ENCODE peak calls at places on chromosomes 13 and 19, in seven cellular contexts. B is cardiac fibroblast; J is naive thymus-derived CD4-positive, alpha-beta T cell; T is PC-9; N is HL-60; K is dorsolateral prefrontal cortex; M is H7. V is an unnamed sample.

GRCh38 chr19:30908262-30908771 is 440.9 kb downstream of the TSHZ3 start:
- DNase-seq in T (no peak), M (no peak), K (no peak), B (no peak), N (no peak), J (no peak), V (no peak)

GRCh38 chr13:107289540-107289939 is 721.6 kb upstream of the ARGLU1 start:
- DNase-seq in K (no peak), B (no peak), M (no peak), T (no peak), N (no peak), J (no peak), V (no peak)

GRCh38 chr19:16389848-16390247 is 65.2 kb downstream of the KLF2 start:
- DNase-seq in M (no peak), B (no peak), T (no peak), J (no peak), N (no peak), K (no peak), V (no peak)

GRCh38 chr13:110546933-110547332 is 14.6 kb downstream of the RAB20 start:
- DNase-seq in K (no peak), N (no peak), J (no peak), M (no peak), T (peak), B (peak), V (no peak)

GRCh38 chr19:53868091-53868891 is 608 bp downstream of the MYADM start:
- DNase-seq in T (peak), K (no peak), J (peak), B (peak), N (no peak), M (peak), V (no peak)

GRCh38 chr19:35403116-35403760 is 32.4 kb downstream of the GPR42 start:
- DNase-seq in T (no peak), B (no peak), N (no peak), K (no peak), J (no peak), M (no peak), V (peak)

GRCh38 chr19:11387154-11388034 is 3.3 kb upstream of the EPOR start:
- DNase-seq in J (no peak), M (no peak), N (no peak), K (no peak), B (no peak), T (no peak), V (no peak)

GRCh38 chr13:99392126-99392805 is 85.1 kb upstream of the GPR183 start:
- DNase-seq in T (no peak), M (no peak), K (no peak), J (no peak), B (no peak), N (no peak), V (no peak)

GRCh38 chr13:36919206-36919832 is 719 bp downstream of the SMAD9 start:
- DNase-seq in T (peak), K (no peak), M (peak), B (peak), N (no peak), J (no peak), V (no peak)

GRCh38 chr13:75870397-75870801 is 234.3 kb downstream of the LMO7 start:
- DNase-seq in M (peak), N (no peak), J (peak), K (no peak), B (peak), T (peak), V (no peak)

GRCh38 chr13:98110749-98111148 is 32.1 kb upstream of the FARP1 start:
- DNase-seq in M (no peak), J (no peak), T (no peak), B (no peak), K (no peak), N (no peak), V (no peak)

GRCh38 chr13:25177636-25178035 is 5.5 kb upstream of the AMER2 start:
- DNase-seq in K (no peak), N (no peak), T (no peak), J (no peak), B (no peak), M (no peak), V (no peak)

GRCh38 chr13:36822786-36823185 is 3.8 kb downstream of the RFXAP start:
- DNase-seq in N (no peak), T (no peak), J (no peak), K (no peak), B (no peak), M (no peak), V (no peak)

GRCh38 chr19:51820821-51821446 is 26.0 kb downstream of the FPR3 start:
- DNase-seq in K (no peak), J (no peak), M (no peak), T (no peak), N (no peak), B (no peak), V (no peak)

GRCh38 chr19:12606796-12607195 is 3.8 kb downstream of the ZNF490 start:
- DNase-seq in J (no peak), M (no peak), T (no peak), N (no peak), K (no peak), B (no peak), V (no peak)

GRCh38 chr19:53161123-53161522 is 2.3 kb upstream of the ZNF347 start:
- DNase-seq in B (no peak), M (no peak), T (no peak), N (no peak), K (no peak), J (no peak), V (no peak)

GRCh38 chr13:54486421-54487166 is 1458.0 kb downstream of the OLFM4 start:
- DNase-seq in B (no peak), M (no peak), T (peak), J (no peak), N (no peak), K (no peak), V (no peak)

GRCh38 chr13:104206450-104207044 is 1140.3 kb upstream of the SLC10A2 start:
- DNase-seq in J (no peak), N (no peak), B (no peak), K (no peak), T (no peak), M (no peak), V (no peak)

GRCh38 chr19:49422407-49423277 is 599 bp downstream of the PTH2 start:
- DNase-seq in K (no peak), B (peak), T (no peak), M (peak), N (no peak), J (no peak), V (no peak)

GRCh38 chr19:32287811-32288227 is 57.6 kb upstream of the ZNF507 start:
- DNase-seq in K (peak), M (peak), B (peak), N (peak), J (no peak), T (peak), V (peak)

GRCh38 chr19:33529094-33529676 is 7.6 kb upstream of the PEPD start:
- DNase-seq in N (no peak), K (no peak), J (no peak), B (no peak), T (no peak), M (no peak), V (no peak)

GRCh38 chr19:52741951-52742485 is 7.2 kb upstream of the ZNF611 start:
- DNase-seq in B (no peak), M (no peak), N (no peak), J (no peak), T (no peak), K (no peak), V (no peak)

GRCh38 chr19:40415799-40416198 is 2.6 kb upstream of the PRX start:
- DNase-seq in N (no peak), M (no peak), B (no peak), T (no peak), K (no peak), J (no peak), V (no peak)

GRCh38 chr13:38350114-38350617 is 515 bp downstream of the UFM1 start:
- DNase-seq in M (peak), T (peak), J (no peak), N (no peak), B (peak), K (no peak), V (peak)

GRCh38 chr19:49553451-49554271 is 25.9 kb downstream of the RCN3 start:
- DNase-seq in B (peak), K (no peak), M (no peak), T (no peak), J (no peak), N (no peak), V (no peak)

GRCh38 chr13:112689498-112690241 is at the start of gene ATP11A:
- DNase-seq in B (peak), T (peak), N (peak), K (peak), J (peak), M (peak), V (peak)

GRCh38 chr13:112687836-112688559 is 1.8 kb upstream of the ATP11A start:
- DNase-seq in B (no peak), K (no peak), J (no peak), M (no peak), N (no peak), T (no peak), V (no peak)

GRCh38 chr13:112690242-112690943 is 555 bp downstream of the ATP11A start:
- DNase-seq in K (no peak), T (peak), N (no peak), M (peak), J (peak), B (peak), V (no peak)

GRCh38 chr13:112686987-112687386 is 2.9 kb upstream of the ATP11A start:
- DNase-seq in N (no peak), J (no peak), T (no peak), M (no peak), K (no peak), B (no peak), V (no peak)

GRCh38 chr13:112688560-112689497 is 1.0 kb upstream of the ATP11A start:
- DNase-seq in K (no peak), N (peak), J (peak), T (no peak), B (peak), M (no peak), V (no peak)
- H3K4me3 ChIP-seq in K (peak), N (peak), J (peak), T (peak), B (peak), M (peak), V (peak)

GRCh38 chr13:33017410-33017929 is 1.2 kb downstream of the KL start:
- DNase-seq in B (peak), T (peak), J (no peak), N (peak), M (peak), K (no peak), V (peak)

GRCh38 chr13:33016414-33017409 is at the start of gene KL:
- DNase-seq in B (no peak), M (peak), K (no peak), N (no peak), T (peak), J (no peak), V (no peak)

GRCh38 chr13:33015275-33015674 is 948 bp upstream of the KL start:
- DNase-seq in B (no peak), J (no peak), K (no peak), N (no peak), T (no peak), M (peak), V (no peak)

GRCh38 chr13:33015791-33016323 is 366 bp upstream of the KL start:
- DNase-seq in B (no peak), K (no peak), J (no peak), M (peak), N (no peak), T (peak), V (no peak)

DNA sequence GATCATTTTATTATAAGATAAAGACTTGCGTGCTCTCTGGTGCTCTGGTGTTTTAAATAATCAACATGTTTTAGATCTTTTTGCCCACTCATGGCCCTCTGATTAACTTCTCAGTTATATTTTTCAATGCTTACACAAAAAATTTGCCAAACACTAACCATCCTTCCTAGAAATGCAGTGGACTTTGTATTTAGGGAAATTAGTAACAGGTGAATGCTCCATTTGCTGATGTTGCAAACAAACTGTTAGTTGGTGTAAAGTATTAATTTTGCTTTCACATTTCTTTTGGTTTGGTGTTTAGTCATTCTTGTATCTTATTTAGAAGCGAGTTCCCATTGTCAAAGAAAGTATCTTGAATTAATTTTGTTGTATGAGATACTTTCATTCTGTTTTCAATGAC is 2.7 kb downstream of the KL start:
- DNase-seq in B (no peak), M (no peak), J (no peak), N (no peak), T (no peak), K (no peak), V (no peak)
- H3K4me3 ChIP-seq in B (no peak), M (no peak), J (no peak), N (no peak), T (no peak), K (no peak), V (no peak)

DNA sequence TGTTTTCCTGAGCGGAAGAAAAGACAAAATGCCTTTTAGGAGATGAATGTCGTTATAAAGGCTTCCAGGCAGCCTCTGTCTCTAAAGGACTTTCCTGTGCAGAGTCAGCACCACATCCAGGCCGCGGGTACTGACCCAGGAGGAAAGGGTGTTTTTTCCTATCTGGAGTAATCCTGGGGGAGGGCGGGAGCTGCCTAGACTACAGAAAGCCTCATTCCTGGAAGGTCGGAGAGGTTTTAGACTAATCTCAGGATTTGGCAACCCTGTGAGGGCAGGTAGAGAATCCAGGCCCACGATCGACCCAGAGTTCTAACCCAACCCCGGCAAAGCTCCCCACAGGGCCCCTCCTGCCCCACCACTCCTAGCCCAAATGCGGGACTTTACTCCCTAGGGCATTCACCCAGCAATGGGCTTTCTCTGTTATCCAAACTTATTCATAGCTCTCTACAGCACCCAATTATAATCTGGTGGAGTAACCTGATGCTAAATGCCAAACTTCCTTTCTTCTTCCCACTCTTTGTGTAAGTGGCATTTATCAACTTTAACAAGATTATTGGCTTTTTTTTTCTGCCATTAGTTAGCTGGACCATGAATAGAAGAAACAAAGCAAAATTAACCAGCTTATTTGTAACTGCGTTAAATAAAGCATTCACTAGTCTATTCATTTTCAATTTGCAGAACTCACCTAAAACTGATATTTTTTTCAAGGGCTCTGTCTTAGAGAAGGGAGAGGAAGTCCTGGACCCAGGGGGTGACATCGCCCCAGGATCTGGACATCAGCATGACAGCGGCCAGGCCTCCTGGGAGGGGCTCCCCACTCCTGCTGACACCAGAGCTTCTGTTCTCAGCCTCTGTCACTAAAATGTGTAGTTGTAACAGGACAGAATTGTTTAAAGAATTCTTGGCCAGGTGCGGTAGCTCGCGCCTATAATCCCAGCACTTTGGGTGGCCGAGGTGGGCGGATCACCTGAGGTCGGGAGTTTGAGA is 1.4 kb downstream of the FAM124A start:
- DNase-seq in B (no peak), N (no peak), K (peak), T (no peak), J (no peak), M (peak), V (no peak)
- H3K4me3 ChIP-seq in B (no peak), N (no peak), K (peak), T (no peak), J (no peak), M (peak), V (no peak)

GRCh38 chr13:92403606-92404005 is 823.0 kb upstream of the GPC6 start:
- DNase-seq in T (no peak), K (no peak), J (no peak), B (no peak), M (no peak), N (no peak), V (no peak)
- H3K4me3 ChIP-seq in T (no peak), K (no peak), J (no peak), B (no peak), M (no peak), N (no peak), V (no peak)

GRCh38 chr13:28530729-28531194 is 35.8 kb upstream of the FLT1 start:
- DNase-seq in N (peak), B (peak), K (no peak), M (no peak), J (no peak), T (no peak), V (no peak)
- H3K4me3 ChIP-seq in N (peak), B (peak), K (peak), M (peak), J (no peak), T (no peak), V (no peak)

GRCh38 chr19:2254052-2254872 is 2.0 kb downstream of the JSRP1 start:
- DNase-seq in B (no peak), J (no peak), N (no peak), T (no peak), K (no peak), M (peak), V (no peak)

GRCh38 chr19:2251577-2252480 is 2.7 kb downstream of the AMH start:
- DNase-seq in B (no peak), N (no peak), K (no peak), M (peak), T (no peak), J (no peak), V (no peak)

GRCh38 chr19:2252481-2253105 is 3.5 kb downstream of the AMH start:
- DNase-seq in N (no peak), B (no peak), K (no peak), J (no peak), M (peak), T (no peak), V (no peak)

GRCh38 chr19:2255112-2255845 is 938 bp downstream of the JSRP1 start:
- DNase-seq in T (no peak), M (no peak), J (no peak), K (no peak), N (no peak), B (no peak), V (no peak)

GRCh38 chr19:2253106-2254051 is 2.8 kb downstream of the JSRP1 start:
- DNase-seq in T (no peak), M (peak), K (no peak), B (no peak), J (peak), N (no peak), V (no peak)
- H3K4me3 ChIP-seq in T (no peak), M (peak), K (no peak), B (no peak), J (peak), N (no peak), V (no peak)

GRCh38 chr13:27226991-27227390 is 24.4 kb upstream of the RPL21 start:
- DNase-seq in T (no peak), K (no peak), J (no peak), M (no peak), N (no peak), B (no peak), V (peak)
- H3K4me3 ChIP-seq in T (no peak), K (no peak), J (no peak), M (no peak), N (no peak), B (no peak), V (no peak)

GRCh38 chr19:8363803-8364771 is at the start of gene ANGPTL4:
- DNase-seq in N (no peak), T (peak), J (peak), M (peak), B (peak), K (no peak), V (no peak)

GRCh38 chr19:8367327-8368001 is 3.5 kb downstream of the ANGPTL4 start:
- DNase-seq in M (peak), K (peak), N (no peak), T (peak), J (no peak), B (peak), V (no peak)

GRCh38 chr19:8366961-8367326 is 3.0 kb downstream of the ANGPTL4 start:
- DNase-seq in N (no peak), B (peak), K (no peak), M (peak), T (no peak), J (no peak), V (no peak)

GRCh38 chr19:8368136-8368535 is 4.2 kb downstream of the ANGPTL4 start:
- DNase-seq in B (no peak), J (no peak), T (no peak), N (no peak), M (peak), K (no peak), V (no peak)

GRCh38 chr19:8366121-8366581 is 2.2 kb downstream of the ANGPTL4 start:
- DNase-seq in N (no peak), T (no peak), K (no peak), M (peak), J (no peak), B (no peak), V (no peak)
- H3K4me3 ChIP-seq in N (no peak), T (no peak), K (no peak), M (no peak), J (no peak), B (no peak), V (no peak)

DNA sequence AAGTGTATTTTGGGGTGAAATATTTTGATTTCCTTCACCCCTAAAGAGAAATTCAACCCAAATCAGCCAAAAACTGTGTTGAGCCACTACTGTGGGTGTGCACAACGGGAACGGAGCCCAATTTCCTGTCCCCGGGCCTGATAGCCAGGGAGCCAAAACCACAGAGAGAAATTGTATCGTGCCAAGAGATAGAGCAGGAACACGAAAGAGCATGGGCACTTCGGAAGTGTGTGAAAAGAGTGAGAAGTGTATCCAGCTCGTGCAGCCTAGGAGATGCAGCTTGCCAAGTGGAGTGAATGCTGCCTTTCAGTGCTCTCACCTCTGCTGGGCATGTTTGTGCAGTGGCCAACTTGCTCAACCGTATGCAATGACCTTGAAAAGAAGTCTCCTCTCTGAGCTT is 19.4 kb upstream of the PLEKHF1 start:
- DNase-seq in B (peak), J (no peak), K (no peak), M (peak), T (no peak), N (no peak), V (no peak)
- H3K4me3 ChIP-seq in B (no peak), J (no peak), K (no peak), M (no peak), T (no peak), N (no peak), V (no peak)